ENCODE peak calls at places on chromosomes 7 and 10, in nine cellular contexts. F, W, L, I, Q, A, B, S and M are unnamed samples.

GRCh38 chr10:4291995-4292394 is 507.0 kb upstream of the KLF6 start:
- DNase-seq in F (no peak), S (no peak), Q (no peak), W (no peak), L (peak), B (no peak), A (peak), I (no peak), M (no peak)

GRCh38 chr10:114384181-114384580 is 20.1 kb downstream of the AFAP1L2 start:
- DNase-seq in L (no peak), B (peak), W (no peak), F (no peak), Q (peak), A (no peak), I (no peak), S (no peak), M (no peak)

GRCh38 chr7:5526190-5527037 is 102.8 kb upstream of the TNRC18 start:
- DNase-seq in W (peak), S (no peak), A (peak), F (no peak), I (peak), Q (no peak), L (peak), B (no peak), M (peak)

GRCh38 chr10:130994191-130994590 is 317.3 kb downstream of the TCERG1L start:
- DNase-seq in B (no peak), F (no peak), L (no peak), S (no peak), A (no peak), I (no peak), Q (no peak), W (no peak), M (no peak)

GRCh38 chr7:81150951-81151361 is 232.1 kb upstream of the SEMA3C start:
- DNase-seq in Q (peak), W (peak), L (no peak), I (no peak), S (no peak), F (no peak), B (peak), A (peak), M (no peak)

GRCh38 chr10:44925224-44925623 is 14.1 kb downstream of the TMEM72 start:
- DNase-seq in W (peak), Q (no peak), F (no peak), S (no peak), A (peak), L (no peak), I (peak), B (no peak), M (peak)

GRCh38 chr10:79320785-79321493 is 26.3 kb upstream of the PPIF start:
- DNase-seq in L (no peak), W (peak), F (no peak), B (no peak), I (peak), S (peak), Q (no peak), A (peak), M (no peak)

GRCh38 chr7:47932466-47933037 is 15.7 kb downstream of the PKD1L1 start:
- DNase-seq in I (no peak), B (no peak), L (no peak), S (no peak), Q (no peak), A (no peak), F (no peak), W (no peak), M (no peak)

GRCh38 chr10:33982995-33983394 is 648.5 kb upstream of the NRP1 start:
- DNase-seq in I (no peak), Q (no peak), S (no peak), L (no peak), A (no peak), F (no peak), B (no peak), W (no peak), M (no peak)

GRCh38 chr7:37182011-37182478 is 266.6 kb downstream of the ELMO1 start:
- DNase-seq in L (peak), S (peak), F (peak), W (peak), B (peak), I (peak), Q (peak), A (peak), M (peak)

GRCh38 chr10:51524041-51524440 is 175.4 kb downstream of the CSTF2T start:
- DNase-seq in Q (no peak), S (no peak), L (no peak), A (peak), B (no peak), F (no peak), I (no peak), W (no peak), M (no peak)

GRCh38 chr10:76209135-76209534 is 777.7 kb downstream of the LRMDA start:
- DNase-seq in F (no peak), I (peak), L (no peak), W (no peak), Q (no peak), B (no peak), A (peak), S (peak), M (no peak)

GRCh38 chr10:75101416-75102251 is 9.8 kb upstream of the SAMD8 start:
- DNase-seq in B (no peak), A (no peak), Q (no peak), F (no peak), I (no peak), L (no peak), W (no peak), S (no peak), M (no peak)

GRCh38 chr7:77995717-77996116 is 197.1 kb downstream of the PHTF2 start:
- DNase-seq in F (no peak), Q (no peak), W (no peak), S (no peak), L (no peak), B (no peak), A (no peak), I (no peak), M (no peak)

GRCh38 chr10:44752451-44753441 is 158.4 kb upstream of the TMEM72 start:
- DNase-seq in A (peak), I (no peak), L (no peak), Q (no peak), S (peak), B (no peak), F (no peak), W (peak), M (no peak)

GRCh38 chr10:125171402-125172316 is 11.3 kb upstream of the CTBP2 start:
- DNase-seq in S (no peak), L (no peak), B (no peak), A (peak), W (no peak), I (peak), Q (no peak), F (no peak), M (peak)